ENCODE peak calls at places on chromosomes 5 and 9, in four cellular contexts. L is GM12878, N is MM.1S, M is breast epithelium. T is an unnamed sample. For H3K9me3, the result is how much of the 10 kb centered on the place peaks cover.

GRCh38 chr5:93653716-93654115 is 70.7 kb downstream of the NR2F1 start:
- DNase-seq in L (no peak), N (no peak), M (no peak), T (peak)

GRCh38 chr9:134942011-134942410 is 24.3 kb upstream of the FCN1 start:
- DNase-seq in L (no peak), N (no peak), M (no peak), T (no peak)

GRCh38 chr5:180804129-180804601 is 1.6 kb upstream of the MGAT1 start:
- DNase-seq in L (no peak), N (peak), M (no peak), T (no peak)

GRCh38 chr9:93619272-93619775 is 42.9 kb downstream of the PHF2 start:
- DNase-seq in L (no peak), N (no peak), M (no peak), T (no peak)

GRCh38 chr9:133327834-133328484 is 8.0 kb downstream of the SURF6 start:
- DNase-seq in L (no peak), N (no peak), M (no peak), T (no peak)

GRCh38 chr9:136720251-136720886 is 8.0 kb downstream of the DIPK1B start:
- DNase-seq in L (no peak), N (no peak), M (no peak), T (no peak)

GRCh38 chr9:89661956-89662717 is 57.3 kb downstream of the GADD45G start:
- DNase-seq in L (no peak), N (no peak), M (peak), T (peak)

GRCh38 chr5:160312139-160312959 is at the start of gene CCNJL:
- DNase-seq in L (no peak), N (peak), M (peak), T (peak)

GRCh38 chr5:158943057-158943456 is 156.7 kb downstream of the EBF1 start:
- DNase-seq in L (no peak), N (no peak), M (no peak), T (peak)

GRCh38 chr5:149809919-149810691 is 80.0 kb downstream of the PPARGC1B start:
- DNase-seq in L (no peak), N (no peak), M (no peak), T (no peak)

GRCh38 chr5:55604611-55605067 is 69.9 kb upstream of the PLPP1 start:
- DNase-seq in L (no peak), N (no peak), M (no peak), T (no peak)

GRCh38 chr5:141958773-141959172 is 771 bp upstream of the PCDH12 start:
- DNase-seq in L (no peak), N (no peak), M (no peak), T (no peak)

GRCh38 chr5:143182901-143183820 is 220.3 kb downstream of the NR3C1 start:
- DNase-seq in L (peak), N (peak), M (no peak), T (no peak)

GRCh38 chr9:104144336-104144735 is 50.2 kb downstream of the SMC2 start:
- DNase-seq in L (no peak), N (no peak), M (no peak), T (no peak)

GRCh38 chr9:37957664-37957953 is 53.7 kb upstream of the SLC25A51 start:
- DNase-seq in L (no peak), N (no peak), M (no peak), T (no peak)

GRCh38 chr9:109254317-109254716 is 66.5 kb downstream of the EPB41L4B start:
- DNase-seq in L (no peak), N (no peak), M (no peak), T (no peak)

GRCh38 chr5:155260798-155261197 is 247.2 kb downstream of the KIF4B start:
- DNase-seq in L (no peak), N (peak), M (no peak), T (no peak)

GRCh38 chr9:132768932-132769894 is 98.9 kb downstream of the GTF3C4 start:
- DNase-seq in L (peak), N (peak), M (no peak), T (peak)

GRCh38 chr9:99076483-99077171 is 28.3 kb upstream of the TGFBR1 start:
- DNase-seq in L (no peak), N (no peak), M (no peak), T (no peak)

GRCh38 chr5:171975262-171975876 is 31.1 kb downstream of the FBXW11 start:
- DNase-seq in L (no peak), N (no peak), M (no peak), T (peak)

GRCh38 chr5:173454381-173454763 is 126.2 kb upstream of the STC2 start:
- DNase-seq in L (no peak), N (no peak), M (no peak), T (peak)

GRCh38 chr9:73543727-73544126 is 392.1 kb downstream of the ANXA1 start:
- DNase-seq in L (no peak), N (no peak), M (no peak), T (no peak)

GRCh38 chr9:34989946-34990635 is 546 bp downstream of the DNAJB5 start:
- DNase-seq in L (no peak), N (peak), M (peak), T (peak)

GRCh38 chr5:118611332-118611945 is 376.9 kb downstream of the DTWD2 start:
- DNase-seq in L (no peak), N (peak), M (no peak), T (peak)

GRCh38 chr9:71758785-71759184 is 9.5 kb downstream of the CEMIP2 start:
- DNase-seq in L (no peak), N (no peak), M (no peak), T (no peak)

GRCh38 chr5:37637165-37637845 is 202.5 kb downstream of the GDNF start:
- DNase-seq in L (no peak), N (no peak), M (no peak), T (peak)

GRCh38 chr5:71586052-71586940 is 844 bp upstream of the MCCC2 start:
- DNase-seq in L (peak), N (peak), M (no peak), T (peak)

GRCh38 chr9:12708562-12709298 is 15.5 kb downstream of the TYRP1 start:
- DNase-seq in L (no peak), N (no peak), M (no peak), T (peak)

GRCh38 chr9:134497283-134497860 is 144.2 kb upstream of the COL5A1 start:
- DNase-seq in L (no peak), N (no peak), M (no peak), T (peak)

GRCh38 chr5:57306359-57306758 is 132.5 kb downstream of the GPBP1 start:
- DNase-seq in L (no peak), N (no peak), M (no peak), T (no peak)

GRCh38 chr5:175840050-175840841 is 31.1 kb upstream of the CPLX2 start:
- DNase-seq in L (no peak), N (no peak), M (no peak), T (no peak)

GRCh38 chr5:1325870-1326546 is 18.9 kb downstream of the CLPTM1L start:
- DNase-seq in L (no peak), N (no peak), M (no peak), T (peak)

GRCh38 chr5:62791059-62791458 is 212.4 kb downstream of the LRRC70 start:
- DNase-seq in L (no peak), N (peak), M (no peak), T (no peak)

GRCh38 chr9:126611592-126612328 is 2.0 kb upstream of the LMX1B start:
- DNase-seq in L (no peak), N (peak), M (no peak), T (peak)

GRCh38 chr5:115600771-115601170 is 1.5 kb downstream of the TICAM2 start:
- DNase-seq in L (no peak), N (no peak), M (no peak), T (no peak)

GRCh38 chr5:96114736-96115466 is 153.2 kb upstream of the ELL2 start:
- DNase-seq in L (no peak), N (no peak), M (no peak), T (no peak)

GRCh38 chr5:151173711-151174611 is 16.4 kb upstream of the ANXA6 start:
- DNase-seq in L (no peak), N (no peak), M (no peak), T (no peak)

GRCh38 chr5:151178779-151179488 is 21.4 kb upstream of the ANXA6 start:
- DNase-seq in L (no peak), N (no peak), M (no peak), T (no peak)

GRCh38 chr5:151171521-151171920 is 13.9 kb upstream of the ANXA6 start:
- DNase-seq in L (no peak), N (no peak), M (no peak), T (no peak)

GRCh38 chr5:151178372-151178771 is 20.8 kb upstream of the ANXA6 start:
- DNase-seq in L (no peak), N (no peak), M (no peak), T (no peak)

GRCh38 chr5:151174612-151175101 is 17.1 kb upstream of the ANXA6 start:
- DNase-seq in L (no peak), N (no peak), M (no peak), T (peak)
- H3K4me3 ChIP-seq in L (no peak), N (no peak), M (no peak), T (no peak)

DNA sequence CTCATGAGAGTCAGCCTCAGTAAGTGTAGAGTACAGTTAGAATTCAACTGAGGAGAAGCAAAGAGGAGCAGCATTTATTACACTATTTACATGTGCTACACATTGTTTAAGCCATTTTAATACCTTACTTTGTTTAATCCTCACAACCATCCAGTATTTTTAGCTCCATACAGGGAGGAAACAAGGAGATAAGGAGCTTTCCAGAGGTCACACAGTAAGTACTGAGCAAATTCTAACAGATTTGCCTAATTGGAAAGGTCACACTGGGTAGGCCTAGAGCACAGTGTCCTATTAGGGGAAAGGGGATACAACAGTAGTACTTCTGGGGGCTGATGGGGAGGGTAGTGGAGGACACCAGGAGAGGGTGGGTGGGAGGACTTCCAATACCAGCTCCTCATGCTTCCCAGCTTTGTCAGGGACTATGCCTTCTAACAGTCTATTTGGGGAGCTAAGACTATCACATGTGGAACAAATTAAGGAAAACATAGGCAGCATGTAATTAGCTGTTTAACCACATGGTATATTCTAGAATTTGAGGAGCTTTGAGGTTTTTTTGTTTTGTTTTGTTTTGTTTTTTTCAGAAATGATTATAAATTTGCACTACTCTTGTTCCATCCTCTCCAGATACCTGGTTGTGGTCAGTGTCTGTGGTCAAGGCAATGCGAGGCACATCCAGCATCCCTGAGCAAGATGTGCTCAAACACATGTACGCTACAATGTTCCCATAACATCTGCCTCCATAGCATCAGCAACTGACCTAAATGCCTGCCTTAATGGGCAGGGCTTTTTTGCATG is 96.0 kb upstream of the SLC12A2 start:
- DNase-seq in L (no peak), N (no peak), M (no peak), T (no peak)
- H3K9me3 ChIP-seq in L (under half), N (under half), M (under half), T (under half)

GRCh38 chr9:14331120-14331519 is 17.2 kb upstream of the NFIB start:
- DNase-seq in L (no peak), N (no peak), M (no peak), T (no peak)
- H3K4me3 ChIP-seq in L (no peak), N (no peak), M (no peak), T (no peak)

DNA sequence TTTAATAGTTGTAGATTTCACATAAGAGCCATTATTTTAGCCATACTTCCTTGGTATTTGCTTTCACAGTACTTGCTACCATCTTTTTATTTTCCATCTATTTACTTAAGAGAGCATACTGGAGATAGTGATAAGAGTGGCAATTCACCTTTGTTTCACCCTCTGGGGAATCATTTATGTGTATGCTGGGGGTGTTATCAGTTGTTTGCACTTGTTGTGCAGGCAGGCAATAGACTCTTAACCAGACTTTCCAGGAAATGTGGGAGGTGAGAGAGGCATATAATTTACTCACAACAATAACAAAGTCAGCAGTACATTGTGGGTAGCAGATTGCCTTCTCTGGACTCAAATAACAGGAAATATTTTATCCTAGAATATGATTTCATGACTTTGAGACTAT is 1018.3 kb downstream of the CDH12 start:
- DNase-seq in L (no peak), N (no peak), M (no peak), T (no peak)
- H3K9me3 ChIP-seq in L (under half), N (under half), M (under half), T (under half)

GRCh38 chr9:97993000-97993399 is 9.9 kb downstream of the ANP32B start:
- DNase-seq in L (no peak), N (no peak), M (no peak), T (no peak)
- H3K4me3 ChIP-seq in L (no peak), N (no peak), M (no peak), T (no peak)

T was measured in MG63.